ENCODE peak calls at places on chromosomes 12 and 14, in six cellular contexts. One of them, this sample, is unnamed.

GRCh38 chr14:66662374-66662773 is 154.4 kb downstream of the GPHN start:
- DNase-seq in activated CD4-positive, alpha-beta T cell treated with anti-CD3 and anti-CD28 coated beads, Interleukin-2, amount 50 U/mL, for 48 hours: no peak
- DNase-seq in HFFc6: no peak
- DNase-seq in RWPE1: no peak
- DNase-seq in NCI-H146: no peak
- DNase-seq in T-helper 17 cell: no peak
- DNase-seq in this sample: peak

GRCh38 chr12:7269273-7269672 is 34.6 kb upstream of the ACSM4 start:
- DNase-seq in activated CD4-positive, alpha-beta T cell treated with anti-CD3 and anti-CD28 coated beads, Interleukin-2, amount 50 U/mL, for 48 hours: no peak
- DNase-seq in HFFc6: no peak
- DNase-seq in RWPE1: no peak
- DNase-seq in NCI-H146: no peak
- DNase-seq in T-helper 17 cell: no peak
- DNase-seq in this sample: peak

GRCh38 chr12:65306603-65307501 is 28.4 kb downstream of the MSRB3 start:
- DNase-seq in activated CD4-positive, alpha-beta T cell treated with anti-CD3 and anti-CD28 coated beads, Interleukin-2, amount 50 U/mL, for 48 hours: no peak
- DNase-seq in HFFc6: peak
- DNase-seq in RWPE1: peak
- DNase-seq in NCI-H146: no peak
- DNase-seq in T-helper 17 cell: no peak
- DNase-seq in this sample: peak

GRCh38 chr12:68880660-68881325 is 52.2 kb downstream of the CPM start:
- DNase-seq in activated CD4-positive, alpha-beta T cell treated with anti-CD3 and anti-CD28 coated beads, Interleukin-2, amount 50 U/mL, for 48 hours: no peak
- DNase-seq in HFFc6: no peak
- DNase-seq in RWPE1: no peak
- DNase-seq in NCI-H146: no peak
- DNase-seq in T-helper 17 cell: no peak
- DNase-seq in this sample: no peak

GRCh38 chr12:132631357-132632065 is 12.9 kb downstream of the P2RX2 start:
- DNase-seq in activated CD4-positive, alpha-beta T cell treated with anti-CD3 and anti-CD28 coated beads, Interleukin-2, amount 50 U/mL, for 48 hours: no peak
- DNase-seq in HFFc6: no peak
- DNase-seq in RWPE1: no peak
- DNase-seq in NCI-H146: no peak
- DNase-seq in T-helper 17 cell: no peak
- DNase-seq in this sample: no peak

GRCh38 chr12:132384916-132385315 is 55.5 kb upstream of the GALNT9 start:
- DNase-seq in activated CD4-positive, alpha-beta T cell treated with anti-CD3 and anti-CD28 coated beads, Interleukin-2, amount 50 U/mL, for 48 hours: no peak
- DNase-seq in HFFc6: no peak
- DNase-seq in RWPE1: no peak
- DNase-seq in NCI-H146: no peak
- DNase-seq in T-helper 17 cell: no peak
- DNase-seq in this sample: no peak

GRCh38 chr14:33040548-33041140 is 102.0 kb downstream of the NPAS3 start:
- DNase-seq in activated CD4-positive, alpha-beta T cell treated with anti-CD3 and anti-CD28 coated beads, Interleukin-2, amount 50 U/mL, for 48 hours: no peak
- DNase-seq in HFFc6: no peak
- DNase-seq in RWPE1: no peak
- DNase-seq in NCI-H146: no peak
- DNase-seq in T-helper 17 cell: no peak
- DNase-seq in this sample: no peak

GRCh38 chr14:91402278-91403068 is 15.1 kb downstream of the CCDC88C start:
- DNase-seq in activated CD4-positive, alpha-beta T cell treated with anti-CD3 and anti-CD28 coated beads, Interleukin-2, amount 50 U/mL, for 48 hours: no peak
- DNase-seq in HFFc6: no peak
- DNase-seq in RWPE1: no peak
- DNase-seq in NCI-H146: no peak
- DNase-seq in T-helper 17 cell: no peak
- DNase-seq in this sample: no peak

GRCh38 chr14:94127330-94127729 is 2.1 kb downstream of the IFI27L2 start:
- DNase-seq in activated CD4-positive, alpha-beta T cell treated with anti-CD3 and anti-CD28 coated beads, Interleukin-2, amount 50 U/mL, for 48 hours: no peak
- DNase-seq in HFFc6: no peak
- DNase-seq in RWPE1: no peak
- DNase-seq in NCI-H146: no peak
- DNase-seq in T-helper 17 cell: no peak
- DNase-seq in this sample: no peak

GRCh38 chr12:7295529-7295928 is 8.3 kb upstream of the ACSM4 start:
- DNase-seq in activated CD4-positive, alpha-beta T cell treated with anti-CD3 and anti-CD28 coated beads, Interleukin-2, amount 50 U/mL, for 48 hours: no peak
- DNase-seq in HFFc6: no peak
- DNase-seq in RWPE1: no peak
- DNase-seq in NCI-H146: no peak
- DNase-seq in T-helper 17 cell: no peak
- DNase-seq in this sample: no peak

GRCh38 chr12:27841392-27841882 is 61.4 kb upstream of the MANSC4 start:
- DNase-seq in activated CD4-positive, alpha-beta T cell treated with anti-CD3 and anti-CD28 coated beads, Interleukin-2, amount 50 U/mL, for 48 hours: no peak
- DNase-seq in HFFc6: peak
- DNase-seq in RWPE1: no peak
- DNase-seq in NCI-H146: no peak
- DNase-seq in T-helper 17 cell: no peak
- DNase-seq in this sample: peak

GRCh38 chr12:89789862-89790261 is 81.2 kb upstream of the ATP2B1 start:
- DNase-seq in activated CD4-positive, alpha-beta T cell treated with anti-CD3 and anti-CD28 coated beads, Interleukin-2, amount 50 U/mL, for 48 hours: no peak
- DNase-seq in HFFc6: peak
- DNase-seq in RWPE1: no peak
- DNase-seq in NCI-H146: no peak
- DNase-seq in T-helper 17 cell: no peak
- DNase-seq in this sample: no peak

GRCh38 chr12:132747896-132748295 is 13.7 kb downstream of the ANKLE2 start:
- DNase-seq in activated CD4-positive, alpha-beta T cell treated with anti-CD3 and anti-CD28 coated beads, Interleukin-2, amount 50 U/mL, for 48 hours: no peak
- DNase-seq in HFFc6: no peak
- DNase-seq in RWPE1: no peak
- DNase-seq in NCI-H146: no peak
- DNase-seq in T-helper 17 cell: no peak
- DNase-seq in this sample: no peak

GRCh38 chr14:60002819-60003492 is 83.0 kb downstream of the LRRC9 start:
- DNase-seq in activated CD4-positive, alpha-beta T cell treated with anti-CD3 and anti-CD28 coated beads, Interleukin-2, amount 50 U/mL, for 48 hours: no peak
- DNase-seq in HFFc6: no peak
- DNase-seq in RWPE1: no peak
- DNase-seq in NCI-H146: no peak
- DNase-seq in T-helper 17 cell: no peak
- DNase-seq in this sample: no peak

GRCh38 chr12:95694148-95694547 is 96.4 kb downstream of the NTN4 start:
- DNase-seq in activated CD4-positive, alpha-beta T cell treated with anti-CD3 and anti-CD28 coated beads, Interleukin-2, amount 50 U/mL, for 48 hours: no peak
- DNase-seq in HFFc6: no peak
- DNase-seq in RWPE1: no peak
- DNase-seq in NCI-H146: no peak
- DNase-seq in T-helper 17 cell: no peak
- DNase-seq in this sample: no peak

GRCh38 chr12:58917699-58918334 is 2.5 kb downstream of the LRIG3 start:
- DNase-seq in activated CD4-positive, alpha-beta T cell treated with anti-CD3 and anti-CD28 coated beads, Interleukin-2, amount 50 U/mL, for 48 hours: no peak
- DNase-seq in HFFc6: no peak
- DNase-seq in RWPE1: no peak
- DNase-seq in NCI-H146: peak
- DNase-seq in T-helper 17 cell: no peak
- DNase-seq in this sample: no peak

GRCh38 chr14:68247867-68248266 is 428.3 kb downstream of the RAD51B start:
- DNase-seq in activated CD4-positive, alpha-beta T cell treated with anti-CD3 and anti-CD28 coated beads, Interleukin-2, amount 50 U/mL, for 48 hours: no peak
- DNase-seq in HFFc6: no peak
- DNase-seq in RWPE1: no peak
- DNase-seq in NCI-H146: no peak
- DNase-seq in T-helper 17 cell: no peak
- DNase-seq in this sample: no peak